ENCODE peak calls at places on chromosomes 11 and 22, in four cellular contexts. Q is hepatocyte, B is iPS DF 19.7, R is immature natural killer cell. S is an unnamed sample.

GRCh38 chr11:69356703-69357457 is 62.9 kb downstream of the MYEOV start:
- DNase-seq in B (no peak), Q (no peak), R (no peak), S (no peak)

GRCh38 chr22:22880645-22881044 is 7.0 kb upstream of the IGLL5 start:
- DNase-seq in Q (no peak), R (no peak), B (no peak), S (no peak)

GRCh38 chr22:29299136-29299900 is 7.1 kb upstream of the GAS2L1 start:
- DNase-seq in B (no peak), R (no peak), Q (no peak), S (no peak)

GRCh38 chr22:24219750-24220149 is 25.1 kb downstream of the GGT5 start:
- DNase-seq in Q (no peak), B (no peak), R (no peak), S (no peak)

GRCh38 chr11:79092791-79093313 is 348.0 kb downstream of the TENM4 start:
- DNase-seq in B (no peak), R (no peak), Q (no peak), S (no peak)

GRCh38 chr22:44823806-44824205 is 71.4 kb downstream of the ARHGAP8 start:
- DNase-seq in B (no peak), Q (no peak), R (no peak), S (no peak)

GRCh38 chr22:20922141-20922751 is 5.0 kb downstream of the CRKL start:
- DNase-seq in R (no peak), Q (no peak), B (no peak), S (no peak)

GRCh38 chr11:34183840-34184358 is 78.5 kb downstream of the NAT10 start:
- DNase-seq in B (no peak), Q (no peak), R (no peak), S (no peak)

GRCh38 chr11:35038211-35038930 is 100.6 kb upstream of the CD44 start:
- DNase-seq in R (no peak), Q (no peak), B (no peak), S (no peak)

GRCh38 chr11:45146072-45147016 is at the start of gene PRDM11:
- DNase-seq in R (peak; percentile 69), Q (peak; percentile 87), B (no peak), S (no peak)

GRCh38 chr11:6599449-6599848 is 4.0 kb downstream of the RRP8 start:
- DNase-seq in B (no peak), Q (no peak), R (no peak), S (no peak)

GRCh38 chr11:121839821-121840220 is 276.2 kb downstream of the BLID start:
- DNase-seq in B (no peak), Q (no peak), R (no peak), S (no peak)

GRCh38 chr22:32487021-32487420 is 12.4 kb downstream of the FBXO7 start:
- DNase-seq in B (no peak), R (no peak), Q (no peak), S (no peak)

GRCh38 chr22:31764785-31765184 is 11.0 kb downstream of the DEPDC5 start:
- DNase-seq in B (no peak), R (no peak), Q (no peak), S (no peak)

GRCh38 chr11:47325271-47326041 is 27.0 kb downstream of the MYBPC3 start:
- DNase-seq in Q (no peak), B (no peak), R (no peak), S (no peak)

GRCh38 chr11:33622231-33622630 is 78.4 kb downstream of the C11orf91 start:
- DNase-seq in B (no peak), R (no peak), Q (no peak), S (no peak)

GRCh38 chr11:44661311-44661717 is 65.4 kb upstream of the TSPAN18 start:
- DNase-seq in Q (no peak), R (no peak), B (no peak), S (no peak)

S was measured in NCI-H774.